ENCODE peak calls at places on chromosomes 1 and 21, in four cellular contexts. One of them, this sample, is unnamed.

GRCh38 chr1:22104865-22105437 is 37.9 kb downstream of the WNT4 start:
- DNase-seq in IMR-90: no peak
- DNase-seq in H1: no peak
- DNase-seq in neuronal stem cell: no peak
- DNase-seq in this sample: no peak

GRCh38 chr1:192557841-192558595 is 17.6 kb upstream of the RGS1 start:
- DNase-seq in IMR-90: peak
- DNase-seq in H1: no peak
- DNase-seq in neuronal stem cell: no peak
- DNase-seq in this sample: no peak

GRCh38 chr1:60867782-60868181 is 214.6 kb upstream of the NFIA start:
- DNase-seq in IMR-90: no peak
- DNase-seq in H1: no peak
- DNase-seq in neuronal stem cell: no peak
- DNase-seq in this sample: no peak

GRCh38 chr1:200778766-200779165 is 40.1 kb downstream of the CAMSAP2 start:
- DNase-seq in IMR-90: no peak
- DNase-seq in H1: no peak
- DNase-seq in neuronal stem cell: no peak
- DNase-seq in this sample: peak

GRCh38 chr21:9758888-9759287 is 762.5 kb upstream of the TPTE start:
- DNase-seq in IMR-90: no peak
- DNase-seq in H1: no peak
- DNase-seq in neuronal stem cell: no peak
- DNase-seq in this sample: no peak

GRCh38 chr21:35932232-35932911 is 128.0 kb downstream of the SETD4 start:
- DNase-seq in IMR-90: peak
- DNase-seq in H1: no peak
- DNase-seq in neuronal stem cell: no peak
- DNase-seq in this sample: no peak

GRCh38 chr1:24297852-24298232 is 21.3 kb upstream of the GRHL3 start:
- DNase-seq in IMR-90: no peak
- DNase-seq in H1: no peak
- DNase-seq in neuronal stem cell: no peak
- DNase-seq in this sample: no peak

GRCh38 chr1:225811622-225812487 is 1.9 kb downstream of the EPHX1 start:
- DNase-seq in IMR-90: no peak
- DNase-seq in H1: no peak
- DNase-seq in neuronal stem cell: no peak
- DNase-seq in this sample: peak

GRCh38 chr1:109040627-109041613 is 982 bp downstream of the WDR47 start:
- DNase-seq in IMR-90: no peak
- DNase-seq in H1: no peak
- DNase-seq in neuronal stem cell: peak
- DNase-seq in this sample: peak

GRCh38 chr21:39720126-39720778 is 24.7 kb upstream of the IGSF5 start:
- DNase-seq in IMR-90: no peak
- DNase-seq in H1: no peak
- DNase-seq in neuronal stem cell: no peak
- DNase-seq in this sample: no peak

GRCh38 chr1:76933847-76934657 is 66.8 kb downstream of the ST6GALNAC5 start:
- DNase-seq in IMR-90: no peak
- DNase-seq in H1: no peak
- DNase-seq in neuronal stem cell: no peak
- DNase-seq in this sample: peak

GRCh38 chr1:153203130-153203529 is at the start of gene LELP1:
- DNase-seq in IMR-90: no peak
- DNase-seq in H1: no peak
- DNase-seq in neuronal stem cell: no peak
- DNase-seq in this sample: no peak

GRCh38 chr1:198681831-198682756 is 43.3 kb downstream of the PTPRC start:
- DNase-seq in IMR-90: peak
- DNase-seq in H1: no peak
- DNase-seq in neuronal stem cell: peak
- DNase-seq in this sample: peak

GRCh38 chr1:179318501-179318900 is 24.9 kb downstream of the SOAT1 start:
- DNase-seq in IMR-90: no peak
- DNase-seq in H1: no peak
- DNase-seq in neuronal stem cell: no peak
- DNase-seq in this sample: no peak

GRCh38 chr1:87968259-87968955 is 639.7 kb downstream of the LMO4 start:
- DNase-seq in IMR-90: peak
- DNase-seq in H1: no peak
- DNase-seq in neuronal stem cell: no peak
- DNase-seq in this sample: no peak

GRCh38 chr1:31562707-31563360 is 13.5 kb upstream of the TINAGL1 start:
- DNase-seq in IMR-90: peak
- DNase-seq in H1: no peak
- DNase-seq in neuronal stem cell: no peak
- DNase-seq in this sample: peak

GRCh38 chr1:168671782-168672181 is 57.2 kb downstream of the DPT start:
- DNase-seq in IMR-90: no peak
- DNase-seq in H1: no peak
- DNase-seq in neuronal stem cell: no peak
- DNase-seq in this sample: no peak

GRCh38 chr1:182299728-182300581 is 91.6 kb downstream of the GLUL start:
- DNase-seq in IMR-90: no peak
- DNase-seq in H1: no peak
- DNase-seq in neuronal stem cell: no peak
- DNase-seq in this sample: peak

GRCh38 chr1:30975217-30975616 is 66.7 kb upstream of the SDC3 start:
- DNase-seq in IMR-90: no peak
- DNase-seq in H1: no peak
- DNase-seq in neuronal stem cell: no peak
- DNase-seq in this sample: peak

GRCh38 chr1:33163621-33164071 is 18.2 kb downstream of the TRIM62 start:
- DNase-seq in IMR-90: peak
- DNase-seq in H1: no peak
- DNase-seq in neuronal stem cell: no peak
- DNase-seq in this sample: peak

DNA sequence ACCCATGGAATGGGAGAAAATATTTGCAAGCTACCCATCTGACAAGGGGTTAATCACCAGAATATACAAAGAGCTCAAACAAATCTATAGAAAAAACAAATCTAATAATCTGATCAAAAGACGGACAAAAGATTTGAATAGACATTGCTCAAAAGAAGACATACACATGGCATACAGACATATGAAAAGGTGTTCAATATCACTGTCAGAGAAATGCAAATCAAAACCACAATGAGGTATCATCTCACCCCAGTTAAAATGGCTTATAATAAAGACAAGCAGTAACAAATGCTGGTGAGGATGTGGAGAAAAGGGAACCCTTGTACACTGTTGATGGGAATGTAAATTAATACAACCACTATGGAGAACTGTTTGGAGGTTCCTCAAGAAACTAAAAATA is 600.9 kb downstream of the SMYD3 start:
- DNase-seq in IMR-90: no peak
- DNase-seq in H1: no peak
- DNase-seq in neuronal stem cell: no peak
- DNase-seq in this sample: no peak
- H3K4ac ChIP-seq in IMR-90: no peak
- H3K4ac ChIP-seq in H1: no peak
- H3K4ac ChIP-seq in neuronal stem cell: no peak
- H3K4ac ChIP-seq in this sample: no peak

GRCh38 chr1:151510957-151511635 is at the start of gene CGN:
- DNase-seq in IMR-90: peak
- DNase-seq in H1: peak
- DNase-seq in neuronal stem cell: peak
- DNase-seq in this sample: peak

GRCh38 chr1:151509350-151510019 is 1.7 kb upstream of the CGN start:
- DNase-seq in IMR-90: no peak
- DNase-seq in H1: no peak
- DNase-seq in neuronal stem cell: no peak
- DNase-seq in this sample: no peak

GRCh38 chr1:151511636-151512215 is 539 bp downstream of the CGN start:
- DNase-seq in IMR-90: no peak
- DNase-seq in H1: no peak
- DNase-seq in neuronal stem cell: no peak
- DNase-seq in this sample: peak

GRCh38 chr1:151510020-151510405 is 1.2 kb upstream of the CGN start:
- DNase-seq in IMR-90: no peak
- DNase-seq in H1: no peak
- DNase-seq in neuronal stem cell: no peak
- DNase-seq in this sample: peak

GRCh38 chr1:151510614-151510956 is 602 bp upstream of the CGN start:
- DNase-seq in IMR-90: no peak
- DNase-seq in H1: no peak
- DNase-seq in neuronal stem cell: no peak
- DNase-seq in this sample: no peak
- H2BK120ac ChIP-seq in IMR-90: no peak
- H2BK120ac ChIP-seq in H1: no peak
- H2BK120ac ChIP-seq in neuronal stem cell: no peak
- H2BK120ac ChIP-seq in this sample: no peak

GRCh38 chr1:206719169-206719839 is 34.6 kb downstream of the MAPKAPK2 start:
- DNase-seq in IMR-90: no peak
- DNase-seq in H1: no peak
- DNase-seq in neuronal stem cell: no peak
- DNase-seq in this sample: no peak

GRCh38 chr1:206715552-206716518 is 31.1 kb downstream of the MAPKAPK2 start:
- DNase-seq in IMR-90: no peak
- DNase-seq in H1: no peak
- DNase-seq in neuronal stem cell: no peak
- DNase-seq in this sample: no peak

GRCh38 chr1:206716519-206717236 is 32.0 kb downstream of the MAPKAPK2 start:
- DNase-seq in IMR-90: peak
- DNase-seq in H1: no peak
- DNase-seq in neuronal stem cell: no peak
- DNase-seq in this sample: no peak

GRCh38 chr1:206715120-206715519 is 30.4 kb downstream of the MAPKAPK2 start:
- DNase-seq in IMR-90: no peak
- DNase-seq in H1: no peak
- DNase-seq in neuronal stem cell: no peak
- DNase-seq in this sample: no peak

GRCh38 chr1:206717237-206717989 is 32.7 kb downstream of the MAPKAPK2 start:
- DNase-seq in IMR-90: no peak
- DNase-seq in H1: no peak
- DNase-seq in neuronal stem cell: no peak
- DNase-seq in this sample: no peak
- H3K4me2 ChIP-seq in IMR-90: no peak
- H3K4me2 ChIP-seq in H1: no peak
- H3K4me2 ChIP-seq in neuronal stem cell: no peak
- H3K4me2 ChIP-seq in this sample: no peak

GRCh38 chr1:218585565-218586184 is 240.5 kb downstream of the TGFB2 start:
- DNase-seq in IMR-90: peak
- DNase-seq in H1: peak
- DNase-seq in neuronal stem cell: peak
- DNase-seq in this sample: peak

GRCh38 chr1:218588555-218589172 is 243.5 kb downstream of the TGFB2 start:
- DNase-seq in IMR-90: no peak
- DNase-seq in H1: no peak
- DNase-seq in neuronal stem cell: no peak
- DNase-seq in this sample: no peak

GRCh38 chr1:218587890-218588289 is 242.8 kb downstream of the TGFB2 start:
- DNase-seq in IMR-90: no peak
- DNase-seq in H1: no peak
- DNase-seq in neuronal stem cell: no peak
- DNase-seq in this sample: no peak

GRCh38 chr1:218582646-218583045 is 237.5 kb downstream of the TGFB2 start:
- DNase-seq in IMR-90: no peak
- DNase-seq in H1: no peak
- DNase-seq in neuronal stem cell: no peak
- DNase-seq in this sample: no peak

DNA sequence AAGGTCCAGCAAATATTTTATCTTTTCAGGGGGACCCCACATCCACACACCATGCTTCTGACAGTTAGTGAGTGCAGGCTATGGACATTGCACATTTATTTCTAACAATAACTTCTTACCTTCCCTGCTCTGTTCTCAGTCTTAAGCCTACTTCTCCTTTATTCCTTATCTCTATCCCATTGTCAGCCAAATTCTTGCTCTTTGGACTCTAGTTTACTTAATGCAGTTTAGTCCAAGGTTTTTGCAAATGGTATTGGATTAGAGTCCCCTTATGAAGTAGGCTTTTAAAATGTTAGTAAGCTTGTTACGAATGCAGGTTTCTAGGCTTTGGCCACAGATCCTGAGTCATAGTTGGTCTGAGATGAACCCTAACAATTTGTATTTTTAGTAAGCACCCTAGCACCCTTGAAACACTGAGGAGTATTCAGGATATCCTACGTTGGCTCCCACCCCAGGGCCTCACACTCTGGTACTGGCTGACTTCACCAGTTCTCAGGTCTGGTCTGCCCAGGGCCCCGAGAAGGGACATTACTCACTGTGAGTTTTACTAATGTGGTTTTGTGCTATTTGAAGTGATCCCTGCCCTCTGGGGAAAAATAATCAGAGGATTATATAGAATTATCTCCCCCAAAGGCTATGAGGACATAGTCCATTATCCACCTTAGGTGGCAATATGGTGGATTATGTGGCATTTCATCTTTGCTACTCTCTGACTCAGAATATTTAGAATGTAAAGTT is 239.5 kb downstream of the TGFB2 start:
- DNase-seq in IMR-90: peak
- DNase-seq in H1: no peak
- DNase-seq in neuronal stem cell: no peak
- DNase-seq in this sample: no peak
- H3K4ac ChIP-seq in IMR-90: no peak
- H3K4ac ChIP-seq in H1: no peak
- H3K4ac ChIP-seq in neuronal stem cell: no peak
- H3K4ac ChIP-seq in this sample: no peak

GRCh38 chr1:147569587-147570241 is 28.4 kb downstream of the BCL9 start:
- DNase-seq in IMR-90: no peak
- DNase-seq in H1: no peak
- DNase-seq in neuronal stem cell: no peak
- DNase-seq in this sample: no peak

GRCh38 chr1:147568551-147568950 is 27.2 kb downstream of the BCL9 start:
- DNase-seq in IMR-90: no peak
- DNase-seq in H1: no peak
- DNase-seq in neuronal stem cell: no peak
- DNase-seq in this sample: peak

GRCh38 chr1:147567594-147568381 is 26.5 kb downstream of the BCL9 start:
- DNase-seq in IMR-90: no peak
- DNase-seq in H1: no peak
- DNase-seq in neuronal stem cell: peak
- DNase-seq in this sample: peak

GRCh38 chr1:147565189-147565980 is 24.1 kb downstream of the BCL9 start:
- DNase-seq in IMR-90: no peak
- DNase-seq in H1: no peak
- DNase-seq in neuronal stem cell: no peak
- DNase-seq in this sample: no peak

GRCh38 chr1:147570907-147571306 is 29.6 kb downstream of the BCL9 start:
- DNase-seq in IMR-90: no peak
- DNase-seq in H1: no peak
- DNase-seq in neuronal stem cell: no peak
- DNase-seq in this sample: no peak
- H2BK120ac ChIP-seq in IMR-90: no peak
- H2BK120ac ChIP-seq in H1: no peak
- H2BK120ac ChIP-seq in neuronal stem cell: no peak
- H2BK120ac ChIP-seq in this sample: no peak

GRCh38 chr1:150765229-150765976 is at the start of gene CTSS:
- DNase-seq in IMR-90: peak
- DNase-seq in H1: no peak
- DNase-seq in neuronal stem cell: no peak
- DNase-seq in this sample: no peak
- H3K4me2 ChIP-seq in IMR-90: peak
- H3K4me2 ChIP-seq in H1: no peak
- H3K4me2 ChIP-seq in neuronal stem cell: no peak
- H3K4me2 ChIP-seq in this sample: no peak

This sample was measured in mesendoderm.